ENCODE peak calls at places on chromosomes 12 and 14, in four cellular contexts. D is stimulated activated CD8-positive, alpha-beta memory T cell treated with anti-CD3 and anti-CD28 coated beads, Interleukin-15, amount 100 ng/mL, for 4 hours; Z is transverse colon; R is NCI-H1092 treated with DMSO at 0.1 percent for 48 hours. U is an unnamed sample.

GRCh38 chr14:31090872-31091764 is 64.9 kb upstream of the STRN3 start:
- DNase-seq in R (peak; percentile 9), D (no peak), Z (peak; percentile 20), U (no peak)

GRCh38 chr14:35051796-35052195 is 5.7 kb downstream of the FAM177A1 start:
- DNase-seq in R (no peak), D (no peak), Z (no peak), U (no peak)

GRCh38 chr12:6312529-6313325 is 2.2 kb downstream of the PLEKHG6 start:
- DNase-seq in D (no peak), R (no peak), Z (peak; percentile 92), U (peak; percentile 46)

GRCh38 chr12:101769865-101770264 is 30.6 kb upstream of the SYCP3 start:
- DNase-seq in D (no peak), R (no peak), Z (no peak), U (no peak)

GRCh38 chr12:100724071-100724470 is 70.5 kb upstream of the ANO4 start:
- DNase-seq in Z (no peak), D (no peak), R (peak; percentile 4), U (no peak)

GRCh38 chr12:92585106-92585775 is 117.5 kb upstream of the PLEKHG7 start:
- DNase-seq in R (no peak), D (no peak), Z (no peak), U (no peak)

GRCh38 chr12:29782285-29782820 is 1.4 kb downstream of the TMTC1 start:
- DNase-seq in Z (no peak), D (no peak), R (peak; percentile 55), U (no peak)

GRCh38 chr14:92726933-92727262 is 21.5 kb downstream of the LGMN start:
- DNase-seq in Z (no peak), D (no peak), R (no peak), U (no peak)

GRCh38 chr12:26195250-26195640 is at the start of gene SSPN:
- DNase-seq in R (peak; percentile 3), D (no peak), Z (peak; percentile 64), U (peak; percentile 63)

GRCh38 chr14:100294213-100294962 is 11.9 kb downstream of the SLC25A29 start:
- DNase-seq in R (no peak), Z (peak; percentile 6), D (no peak), U (no peak)

GRCh38 chr14:54893151-54893760 is 9.4 kb downstream of the GCH1 start:
- DNase-seq in R (peak; percentile 25), Z (no peak), D (peak; percentile 18), U (peak; percentile 12)

GRCh38 chr12:79975143-79975542 is 40.2 kb upstream of the PPP1R12A start:
- DNase-seq in R (no peak), D (no peak), Z (no peak), U (no peak)

GRCh38 chr12:97168804-97169203 is 261.7 kb downstream of the NEDD1 start:
- DNase-seq in Z (no peak), D (no peak), R (peak; percentile 36), U (no peak)

GRCh38 chr12:81502912-81503695 is 256.0 kb downstream of the PPFIA2 start:
- DNase-seq in Z (no peak), D (no peak), R (no peak), U (no peak)

GRCh38 chr14:104440297-104440956 is 139.1 kb upstream of the C14orf180 start:
- DNase-seq in Z (no peak), D (no peak), R (no peak), U (no peak)

GRCh38 chr12:108374596-108375320 is 35.6 kb upstream of the CMKLR1 start:
- DNase-seq in Z (no peak), R (no peak), D (no peak), U (no peak)

GRCh38 chr12:93657076-93657475 is 20.1 kb upstream of the CRADD start:
- DNase-seq in R (no peak), Z (no peak), D (no peak), U (no peak)

GRCh38 chr12:132236930-132237771 is 92.2 kb downstream of the GALNT9 start:
- DNase-seq in R (no peak), Z (no peak), D (no peak), U (no peak)

GRCh38 chr12:41709012-41709411 is 435.7 kb downstream of the GXYLT1 start:
- DNase-seq in Z (no peak), D (no peak), R (no peak), U (no peak)